ENCODE peak calls at places on chromosomes 4 and X, in eight cellular contexts. T is H9, Y is LHCN-M2, W is M059J, O is AG04449, V is HepG2, D is AG20443, F is NCI-H2081. I is an unnamed sample.

GRCh38 chr4:94758141-94758699 is 465 bp downstream of the BMPR1B start:
- DNase-seq in W (peak; percentile 4), O (no peak), V (no peak), Y (peak; percentile 42), T (peak; percentile 81), D (peak; percentile 54), F (no peak), I (no peak)

GRCh38 chr4:73620115-73620792 is at the start of gene RASSF6:
- DNase-seq in V (no peak), Y (no peak), D (no peak), W (no peak), O (no peak), T (peak; percentile 86), F (peak; percentile 85), I (peak; percentile 71)

GRCh38 chr4:156329779-156330178 is 376.1 kb upstream of the CTSO start:
- DNase-seq in O (no peak), D (peak; percentile 17), V (no peak), F (no peak), W (no peak), Y (peak; percentile 45), T (no peak), I (peak; percentile 18)

GRCh38 chrX:69186651-69187050 is 21.4 kb upstream of the PJA1 start:
- DNase-seq in Y (no peak), F (no peak), D (no peak), W (no peak), V (no peak), O (no peak), T (no peak), I (no peak)

GRCh38 chr4:8349664-8350225 is 80.2 kb downstream of the HTRA3 start:
- DNase-seq in V (no peak), D (no peak), Y (no peak), W (no peak), O (no peak), T (peak; percentile 28), F (no peak), I (no peak)

GRCh38 chrX:41481264-41482109 is 34.3 kb downstream of the NYX start:
- DNase-seq in F (no peak), V (peak; percentile 29), W (no peak), O (no peak), Y (no peak), T (peak; percentile 76), D (peak; percentile 25), I (no peak)

GRCh38 chr4:100087743-100088142 is 102.5 kb downstream of the DDIT4L start:
- DNase-seq in O (no peak), T (no peak), D (no peak), W (no peak), Y (no peak), F (no peak), V (no peak), I (no peak)

GRCh38 chr4:163534056-163534455 is 39.6 kb downstream of the TMA16 start:
- DNase-seq in T (no peak), O (no peak), F (no peak), Y (no peak), V (no peak), D (no peak), W (no peak), I (no peak)

GRCh38 chr4:107625503-107625902 is 94.5 kb downstream of the PAPSS1 start:
- DNase-seq in V (no peak), O (no peak), W (no peak), D (no peak), T (no peak), Y (no peak), F (no peak), I (no peak)

GRCh38 chr4:2436301-2436700 is 17.5 kb downstream of the CFAP99 start:
- DNase-seq in D (peak; percentile 66), O (no peak), W (peak; percentile 20), F (no peak), Y (peak; percentile 30), T (no peak), V (no peak), I (no peak)

GRCh38 chr4:1260418-1261106 is 11.6 kb upstream of the CTBP1 start:
- DNase-seq in O (no peak), F (no peak), T (no peak), Y (peak; percentile 20), D (no peak), W (no peak), V (no peak), I (no peak)

GRCh38 chr4:1822568-1823544 is 29.8 kb downstream of the FGFR3 start:
- DNase-seq in W (no peak), D (no peak), T (no peak), O (no peak), Y (no peak), V (no peak), F (no peak), I (no peak)

GRCh38 chr4:110211007-110211769 is 12.8 kb upstream of the ELOVL6 start:
- DNase-seq in V (peak; percentile 53), W (peak; percentile 49), O (no peak), Y (peak; percentile 45), T (no peak), F (peak; percentile 1), D (peak; percentile 56), I (no peak)

GRCh38 chrX:155143959-155144548 is 72.2 kb upstream of the VBP1 start:
- DNase-seq in O (no peak), F (no peak), D (no peak), W (no peak), V (no peak), Y (no peak), T (no peak), I (no peak)

I was measured in NCI-H345.